ENCODE peak calls at places on chromosomes 5 and 9, in seven cellular contexts. L is HCT116, J is OCI-LY7, A is PC-3, G is Karpas-422, B is PC-9, X is hepatocyte. M is an unnamed sample. For H3K9me2, the result is how much of the 10 kb centered on the place peaks cover.

GRCh38 chr9:131499254-131499653 is 3.5 kb upstream of the POMT1 start:
- DNase-seq in X (no peak), J (no peak), L (no peak), A (no peak), G (no peak), B (no peak), M (no peak)

GRCh38 chr5:150779397-150780179 is 1.0 kb downstream of the SMIM3 start:
- DNase-seq in J (no peak), B (no peak), X (no peak), G (no peak), L (no peak), A (no peak), M (no peak)

GRCh38 chr9:111237447-111237846 is 92.6 kb downstream of the OR2K2 start:
- DNase-seq in X (no peak), L (no peak), A (no peak), J (no peak), B (no peak), G (no peak), M (peak)

GRCh38 chr9:127754099-127754760 is 19.1 kb upstream of the TOR2A start:
- DNase-seq in G (no peak), A (no peak), J (no peak), L (no peak), X (no peak), B (no peak), M (peak)

GRCh38 chr5:98397081-98397480 is 376.4 kb upstream of the RGMB start:
- DNase-seq in X (no peak), G (no peak), B (no peak), L (no peak), A (no peak), J (no peak), M (no peak)

GRCh38 chr5:11760940-11761603 is 143.2 kb downstream of the CTNND2 start:
- DNase-seq in L (no peak), A (no peak), B (no peak), X (no peak), J (no peak), G (no peak), M (no peak)

GRCh38 chr9:117821943-117822342 is 117.7 kb downstream of the TLR4 start:
- DNase-seq in B (no peak), G (no peak), L (no peak), J (no peak), A (no peak), X (no peak), M (no peak)

GRCh38 chr9:127221695-127222094 is 42.9 kb upstream of the GARNL3 start:
- DNase-seq in B (no peak), L (no peak), G (peak), X (no peak), J (peak), A (no peak), M (no peak)

GRCh38 chr9:135222991-135223760 is 135.7 kb downstream of the OLFM1 start:
- DNase-seq in J (no peak), A (no peak), L (no peak), B (no peak), X (no peak), G (no peak), M (no peak)

DNA sequence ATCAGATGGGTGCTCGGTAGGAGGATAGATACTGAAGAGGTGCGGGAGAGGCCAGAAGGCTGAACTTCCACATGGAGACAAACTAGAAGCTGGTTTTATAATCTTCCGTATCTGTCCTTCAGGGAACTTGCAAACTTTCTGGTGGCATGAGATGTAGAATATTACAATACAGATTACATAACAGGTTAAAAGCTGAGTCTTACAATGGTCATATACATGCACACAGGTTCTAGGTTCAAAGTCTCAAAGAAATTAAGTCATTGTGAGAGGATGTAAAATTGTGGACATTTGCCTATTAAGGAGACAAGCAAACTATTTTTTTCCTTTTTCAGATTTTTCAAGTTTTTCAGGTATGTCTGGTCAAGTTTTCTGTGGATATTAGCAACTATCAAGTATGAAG is 10.4 kb upstream of the ZSWIM6 start:
- DNase-seq in L (no peak), B (no peak), G (no peak), X (no peak), J (no peak), A (no peak), M (no peak)
- H3K4me2 ChIP-seq in L (no peak), B (no peak), G (no peak), X (no peak), J (no peak), A (no peak), M (no peak)

GRCh38 chr5:54296386-54296785 is 14.0 kb downstream of the ARL15 start:
- DNase-seq in A (peak), X (no peak), J (peak), B (no peak), L (no peak), G (no peak), M (no peak)
- H3K9me2 ChIP-seq in A (under half), X (under half), J (under half), B (under half), L (under half), G (under half), M (under half)

DNA sequence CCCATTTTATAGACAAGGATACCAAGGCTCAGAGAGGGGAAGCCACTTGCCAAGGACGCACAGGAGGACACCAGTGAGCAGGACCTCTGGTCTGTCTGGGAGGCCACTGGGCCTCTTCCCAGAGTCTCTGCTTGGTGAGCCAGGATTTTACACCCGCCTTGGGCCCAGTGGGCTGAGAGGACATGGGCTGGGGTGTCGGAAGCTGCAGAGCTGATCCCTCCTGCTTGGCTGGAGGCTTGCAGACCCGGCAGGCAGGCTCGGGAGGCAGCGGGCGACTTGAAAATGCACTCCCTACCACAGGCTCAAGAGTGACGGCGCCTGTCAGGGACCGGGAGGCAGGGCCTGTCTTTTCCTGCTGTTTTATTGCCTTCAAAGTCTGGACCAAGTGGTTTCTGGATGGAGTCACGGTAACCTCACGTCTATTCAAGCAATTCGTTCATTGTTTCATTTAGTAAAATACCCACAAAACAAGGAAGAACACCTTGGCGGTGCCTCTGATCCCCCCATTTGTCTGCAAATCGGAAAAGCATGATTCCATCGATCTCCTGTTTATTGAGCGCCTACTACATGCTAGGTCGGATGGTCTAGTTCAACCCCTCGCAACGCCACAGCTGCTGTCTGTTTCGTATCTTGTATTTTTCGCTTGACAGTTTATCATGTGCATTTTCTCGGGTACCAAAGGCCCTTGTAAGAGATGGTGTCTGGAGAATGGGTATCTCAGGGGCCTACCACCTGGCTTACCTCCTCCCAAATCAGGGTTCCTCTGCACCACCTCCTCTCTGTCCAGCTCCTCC is 108.1 kb upstream of the IER5L start:
- DNase-seq in G (no peak), J (no peak), X (no peak), L (no peak), A (no peak), B (no peak), M (no peak)
- H3K27ac ChIP-seq in G (no peak), J (no peak), X (no peak), L (no peak), A (no peak), B (no peak), M (no peak)

GRCh38 chr9:93577045-93577939 is 908 bp downstream of the PHF2 start:
- DNase-seq in L (no peak), J (peak), B (peak), A (peak), G (peak), X (peak), M (peak)
- H3K4me2 ChIP-seq in L (peak), J (peak), B (peak), A (peak), G (peak), X (peak), M (peak)

DNA sequence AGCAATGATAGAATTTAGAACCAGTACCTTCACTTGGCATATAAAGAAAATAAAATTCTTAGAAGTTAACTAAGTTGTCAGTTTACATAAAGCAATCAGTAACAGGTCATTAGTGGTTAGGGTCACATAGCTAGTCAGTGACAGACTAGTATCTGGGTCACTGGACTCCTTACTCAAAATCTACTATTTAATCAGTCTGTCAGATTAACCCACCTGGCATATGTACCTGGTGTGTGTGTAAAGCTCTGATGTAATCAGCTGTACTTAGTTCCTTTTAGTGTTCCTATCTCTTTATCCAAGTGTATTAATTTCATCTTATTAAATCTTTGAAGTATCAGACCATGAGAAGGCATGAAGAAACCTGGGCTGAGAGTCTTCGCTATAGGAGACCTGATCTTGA is 7.3 kb downstream of the CEP78 start:
- DNase-seq in B (no peak), G (no peak), A (no peak), J (no peak), X (no peak), L (no peak), M (no peak)
- H3K9me2 ChIP-seq in B (under half), G (under half), A (under half), J (under half), X (under half), L (under half), M (under half)

DNA sequence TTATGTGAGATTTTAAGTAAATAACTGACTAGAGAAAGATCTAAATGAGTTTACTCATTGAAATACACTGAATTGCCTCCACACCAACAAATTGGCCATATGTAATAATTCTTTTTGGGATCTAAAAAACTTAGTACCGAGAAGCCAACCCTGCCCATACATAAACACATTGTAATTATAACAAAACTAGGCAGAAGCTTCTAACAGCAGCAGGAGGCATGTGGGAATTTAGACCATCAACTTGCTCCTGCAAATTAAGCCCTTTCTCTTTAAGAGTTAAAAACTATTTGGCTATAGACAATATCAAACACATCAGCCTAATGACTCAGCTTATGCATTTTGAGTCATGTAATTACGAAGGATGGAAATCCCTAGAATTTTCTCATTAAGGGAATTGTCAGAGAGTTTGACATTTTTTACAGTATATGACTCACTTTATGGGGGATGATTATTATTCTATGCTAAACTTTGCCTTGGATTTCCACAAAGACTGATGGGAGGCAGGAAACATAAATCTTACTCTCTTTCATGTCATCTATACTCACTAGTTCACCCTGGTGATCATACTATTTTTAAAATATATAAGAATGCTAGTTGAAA is 1.0 kb downstream of the IL7R start:
- DNase-seq in B (peak), A (peak), J (no peak), L (no peak), X (no peak), G (no peak), M (no peak)
- H3K27ac ChIP-seq in B (peak), A (peak), J (peak), L (no peak), X (no peak), G (no peak), M (no peak)

GRCh38 chr5:139666551-139666950 is 18.4 kb downstream of the CXXC5 start:
- DNase-seq in B (no peak), L (no peak), J (peak), X (no peak), G (no peak), A (no peak), M (no peak)
- H3K4me2 ChIP-seq in B (no peak), L (peak), J (peak), X (no peak), G (no peak), A (no peak), M (no peak)

GRCh38 chr5:176611435-176611834 is 1.5 kb upstream of the GPRIN1 start:
- DNase-seq in B (peak), J (peak), G (peak), A (peak), L (peak), X (peak), M (peak)
- H3K9me2 ChIP-seq in B (under half), J (under half), G (under half), A (under half), L (under half), X (under half), M (under half)

GRCh38 chr5:72183231-72183630 is 76.0 kb downstream of the MAP1B start:
- DNase-seq in X (no peak), G (no peak), J (no peak), A (no peak), B (no peak), L (no peak), M (peak)
- H3K27ac ChIP-seq in X (no peak), G (no peak), J (no peak), A (no peak), B (no peak), L (no peak), M (no peak)

DNA sequence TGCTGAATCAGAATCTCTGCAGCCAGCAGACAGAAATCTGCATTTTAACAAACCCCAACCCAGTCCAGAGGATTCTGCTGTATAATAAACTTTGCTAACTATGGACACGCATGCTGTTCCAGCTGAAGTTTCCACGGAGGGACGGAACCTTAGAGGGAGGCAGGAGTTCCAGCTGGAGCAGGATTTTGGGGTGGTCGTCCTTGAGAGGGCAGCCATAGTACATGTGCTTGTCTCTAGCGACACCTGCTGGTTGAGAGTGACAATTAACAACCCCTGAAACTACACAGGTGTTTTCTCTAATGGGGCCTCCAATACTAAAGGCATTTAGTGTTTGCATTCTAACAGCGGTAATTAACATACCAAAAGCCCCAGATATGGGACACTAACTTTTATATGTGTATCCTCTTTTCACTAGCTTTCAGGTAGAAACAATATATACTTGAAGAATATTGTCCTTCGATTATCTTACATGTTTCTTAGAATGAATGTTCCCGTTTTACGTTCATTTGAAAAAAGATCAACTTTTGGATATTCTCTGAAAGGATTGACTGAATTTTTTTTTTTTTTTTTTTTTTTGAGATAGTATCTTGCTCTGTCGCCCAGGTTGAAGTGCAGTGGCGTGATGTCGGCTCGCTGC is 32.4 kb upstream of the FSD1L start:
- DNase-seq in J (peak), L (peak), G (peak), B (no peak), X (peak), A (peak), M (peak)
- H3K4me2 ChIP-seq in J (peak), L (peak), G (no peak), B (peak), X (peak), A (peak), M (peak)